ENCODE peak calls at places on chromosomes 6 and 20, in ten cellular contexts. Y is activated CD4-positive, alpha-beta T cell treated with anti-CD3 and anti-CD28 coated beads, Interleukin-2, amount 50 U/mL, for 1 hour; X is IMR-90; S is SW480; T is left kidney; G is GM03348; B is mucosa of gallbladder; I is fibroblast of mammary gland; O is AG09309; F is stimulated activated CD4-positive, alpha-beta T cell treated with anti-CD3 and anti-CD28 coated beads, Interleukin-12 subunit alpha, Interleukin-12 subunit beta, amount 100 ng/mL, for 4 hours. R is an unnamed sample.

GRCh38 chr20:45779011-45779915 is 12.4 kb downstream of the WFDC3 start:
- DNase-seq in Y (no peak), X (peak), S (peak), T (peak), G (peak), B (peak), I (peak), O (peak), F (no peak), R (peak)

GRCh38 chr6:74870403-74870802 is 335.4 kb downstream of the COL12A1 start:
- DNase-seq in Y (no peak), X (no peak), S (peak), T (no peak), G (no peak), B (no peak), I (peak), O (no peak), F (no peak), R (no peak)

GRCh38 chr6:50333696-50334095 is 284.0 kb upstream of the DEFB112 start:
- DNase-seq in Y (no peak), X (no peak), S (no peak), T (no peak), G (no peak), B (no peak), I (no peak), O (no peak), F (no peak), R (no peak)

GRCh38 chr20:57777911-57778310 is 68.1 kb upstream of the PMEPA1 start:
- DNase-seq in Y (no peak), X (no peak), S (no peak), T (no peak), G (no peak), B (no peak), I (no peak), O (no peak), F (no peak), R (no peak)

GRCh38 chr6:29797966-29798365 is 29.7 kb upstream of the HLA-G start:
- DNase-seq in Y (no peak), X (no peak), S (no peak), T (no peak), G (no peak), B (no peak), I (no peak), O (no peak), F (no peak), R (no peak)

GRCh38 chr6:140537211-140537610 is 1162.8 kb upstream of the CITED2 start:
- DNase-seq in Y (no peak), X (peak), S (no peak), T (no peak), G (peak), B (no peak), I (peak), O (no peak), F (no peak), R (no peak)

GRCh38 chr6:93713974-93714373 is 294.6 kb upstream of the EPHA7 start:
- DNase-seq in Y (no peak), X (no peak), S (no peak), T (no peak), G (no peak), B (no peak), I (no peak), O (no peak), F (no peak), R (no peak)

GRCh38 chr20:36491901-36492617 is 49.3 kb upstream of the MYL9 start:
- DNase-seq in Y (peak), X (no peak), S (no peak), T (no peak), G (peak), B (no peak), I (no peak), O (no peak), F (peak), R (peak)

GRCh38 chr20:4053516-4053919 is 38.2 kb upstream of the RNF24 start:
- DNase-seq in Y (no peak), X (no peak), S (no peak), T (no peak), G (peak), B (no peak), I (peak), O (no peak), F (no peak), R (no peak)

GRCh38 chr6:135812085-135812526 is 39.4 kb upstream of the PDE7B start:
- DNase-seq in Y (no peak), X (peak), S (no peak), T (no peak), G (peak), B (peak), I (peak), O (no peak), F (no peak), R (no peak)

GRCh38 chr6:7727951-7728854 is 2.3 kb downstream of the BMP6 start:
- DNase-seq in Y (no peak), X (no peak), S (peak), T (peak), G (peak), B (no peak), I (no peak), O (no peak), F (peak), R (no peak)

GRCh38 chr6:380234-381218 is 11.0 kb upstream of the IRF4 start:
- DNase-seq in Y (no peak), X (no peak), S (no peak), T (peak), G (no peak), B (no peak), I (no peak), O (no peak), F (no peak), R (no peak)

GRCh38 chr20:63126876-63127699 is 88.8 kb downstream of the YTHDF1 start:
- DNase-seq in Y (no peak), X (no peak), S (no peak), T (no peak), G (no peak), B (no peak), I (no peak), O (no peak), F (no peak), R (no peak)

GRCh38 chr6:136921936-136922679 is at the start of gene SLC35D3:
- DNase-seq in Y (no peak), X (no peak), S (peak), T (peak), G (peak), B (no peak), I (no peak), O (no peak), F (peak), R (no peak)

GRCh38 chr20:59144831-59145196 is 18.8 kb upstream of the ZNF831 start:
- DNase-seq in Y (no peak), X (no peak), S (no peak), T (no peak), G (no peak), B (no peak), I (no peak), O (no peak), F (no peak), R (no peak)

GRCh38 chr20:56358070-56358469 is 704 bp upstream of the FAM210B start:
- DNase-seq in Y (no peak), X (no peak), S (peak), T (no peak), G (no peak), B (no peak), I (no peak), O (no peak), F (no peak), R (no peak)

GRCh38 chr6:131727868-131728267 is 17.1 kb upstream of the CTAGE9 start:
- DNase-seq in Y (no peak), X (no peak), S (no peak), T (no peak), G (no peak), B (no peak), I (no peak), O (no peak), F (no peak), R (no peak)

GRCh38 chr20:1266167-1266973 is at the start of gene SNPH:
- DNase-seq in Y (peak), X (peak), S (peak), T (peak), G (peak), B (peak), I (peak), O (no peak), F (peak), R (peak)

GRCh38 chr6:150016324-150017185 is 8.8 kb downstream of the RAET1L start:
- DNase-seq in Y (peak), X (peak), S (peak), T (peak), G (peak), B (peak), I (peak), O (peak), F (no peak), R (peak)

GRCh38 chr6:129936329-129937165 is 75.4 kb upstream of the TMEM244 start:
- DNase-seq in Y (peak), X (peak), S (peak), T (peak), G (peak), B (peak), I (peak), O (peak), F (peak), R (peak)

GRCh38 chr20:41035207-41035606 is 6.6 kb downstream of the TOP1 start:
- DNase-seq in Y (no peak), X (no peak), S (no peak), T (no peak), G (no peak), B (no peak), I (no peak), O (no peak), F (no peak), R (no peak)

GRCh38 chr6:17178301-17178700 is 76.5 kb downstream of the STMND1 start:
- DNase-seq in Y (no peak), X (no peak), S (no peak), T (no peak), G (no peak), B (no peak), I (no peak), O (no peak), F (no peak), R (no peak)

GRCh38 chr20:63635431-63636141 is 8.7 kb upstream of the GMEB2 start:
- DNase-seq in Y (peak), X (no peak), S (peak), T (no peak), G (no peak), B (no peak), I (no peak), O (no peak), F (peak), R (peak)

GRCh38 chr20:45329497-45330319 is 18.5 kb downstream of the SDC4 start:
- DNase-seq in Y (no peak), X (no peak), S (no peak), T (peak), G (no peak), B (no peak), I (no peak), O (no peak), F (no peak), R (no peak)

R was measured in small intestine.